ENCODE peak calls at places on chromosome 21, in six cellular contexts. H, E, Z, C, O and V are unnamed samples.

GRCh38 chr21:31316488-31317169 is 27.4 kb downstream of the TIAM1 start:
- DNase-seq in H (no peak), E (no peak), Z (no peak), C (no peak), O (no peak), V (no peak)

GRCh38 chr21:37072239-37072987 is 458 bp downstream of the PIGP start:
- DNase-seq in H (peak), E (peak), Z (no peak), C (no peak), O (no peak), V (peak)

GRCh38 chr21:36917487-36918158 is 48.8 kb downstream of the HLCS start:
- DNase-seq in H (no peak), E (no peak), Z (no peak), C (no peak), O (peak), V (no peak)

GRCh38 chr21:36923270-36923669 is 43.2 kb downstream of the HLCS start:
- DNase-seq in H (no peak), E (no peak), Z (peak), C (no peak), O (no peak), V (no peak)

GRCh38 chr21:33655591-33656221 is 13.4 kb downstream of the ITSN1 start:
- DNase-seq in H (no peak), E (peak), Z (no peak), C (peak), O (no peak), V (no peak)

GRCh38 chr21:44726803-44727202 is 15.4 kb upstream of the TSPEAR start:
- DNase-seq in H (peak), E (no peak), Z (no peak), C (no peak), O (no peak), V (no peak)

GRCh38 chr21:43868461-43868860 is 3.4 kb downstream of the AGPAT3 start:
- DNase-seq in H (no peak), E (no peak), Z (no peak), C (no peak), O (no peak), V (no peak)

GRCh38 chr21:44838951-44839350 is 21.1 kb upstream of the SUMO3 start:
- DNase-seq in H (no peak), E (no peak), Z (no peak), C (no peak), O (no peak), V (no peak)

GRCh38 chr21:33411949-33412430 is 8.8 kb downstream of the IFNGR2 start:
- DNase-seq in H (no peak), E (no peak), Z (no peak), C (no peak), O (no peak), V (peak)

GRCh38 chr21:43881283-43881682 is 16.3 kb downstream of the AGPAT3 start:
- DNase-seq in H (no peak), E (no peak), Z (no peak), C (no peak), O (no peak), V (no peak)

GRCh38 chr21:34027727-34028461 is 45.5 kb upstream of the MRPS6 start:
- DNase-seq in H (no peak), E (no peak), Z (no peak), C (no peak), O (no peak), V (no peak)

GRCh38 chr21:37452222-37452621 is 85.6 kb downstream of the DYRK1A start:
- DNase-seq in H (no peak), E (no peak), Z (peak), C (no peak), O (no peak), V (no peak)

GRCh38 chr21:17779486-17779885 is 39.7 kb downstream of the C21orf91 start:
- DNase-seq in H (no peak), E (no peak), Z (no peak), C (no peak), O (no peak), V (no peak)

GRCh38 chr21:36322083-36322424 is 2.1 kb downstream of the MORC3 start:
- DNase-seq in H (no peak), E (no peak), Z (no peak), C (no peak), O (no peak), V (no peak)

GRCh38 chr21:36297938-36298572 is 21.9 kb upstream of the MORC3 start:
- DNase-seq in H (peak), E (peak), Z (no peak), C (peak), O (no peak), V (peak)

GRCh38 chr21:35932232-35932911 is 128.0 kb downstream of the SETD4 start:
- DNase-seq in H (peak), E (peak), Z (no peak), C (no peak), O (no peak), V (peak)

GRCh38 chr21:18801468-18801867 is 397.9 kb upstream of the TMPRSS15 start:
- DNase-seq in H (no peak), E (no peak), Z (peak), C (no peak), O (no peak), V (no peak)

GRCh38 chr21:32426592-32427051 is 14.1 kb downstream of the EVA1C start:
- DNase-seq in H (no peak), E (no peak), Z (no peak), C (no peak), O (no peak), V (no peak)

GRCh38 chr21:31410763-31411278 is 66.8 kb upstream of the TIAM1 start:
- DNase-seq in H (no peak), E (no peak), Z (no peak), C (no peak), O (no peak), V (no peak)

GRCh38 chr21:34886554-34887385 is 162.3 kb downstream of the RUNX1 start:
- DNase-seq in H (peak), E (peak), Z (peak), C (peak), O (no peak), V (peak)

GRCh38 chr21:35953570-35953969 is 106.8 kb downstream of the SETD4 start:
- DNase-seq in H (no peak), E (no peak), Z (no peak), C (no peak), O (no peak), V (no peak)

GRCh38 chr21:37380349-37381323 is 14.1 kb downstream of the DYRK1A start:
- DNase-seq in H (no peak), E (peak), Z (no peak), C (no peak), O (no peak), V (no peak)

GRCh38 chr21:43810505-43811261 is 21.3 kb downstream of the RRP1 start:
- DNase-seq in H (peak), E (peak), Z (peak), C (peak), O (peak), V (peak)

GRCh38 chr21:36803051-36803709 is 104.3 kb downstream of the SIM2 start:
- DNase-seq in H (no peak), E (no peak), Z (no peak), C (no peak), O (no peak), V (no peak)

GRCh38 chr21:44943005-44943685 is 3.3 kb downstream of the SLX9 start:
- DNase-seq in H (peak), E (no peak), Z (no peak), C (no peak), O (no peak), V (no peak)

GRCh38 chr21:22885079-22885478 is 1886.9 kb downstream of the NCAM2 start:
- DNase-seq in H (no peak), E (no peak), Z (no peak), C (no peak), O (no peak), V (no peak)

GRCh38 chr21:27298465-27298864 is 331.6 kb upstream of the ADAMTS5 start:
- DNase-seq in H (peak), E (no peak), Z (no peak), C (no peak), O (no peak), V (no peak)

GRCh38 chr21:34818663-34819158 is 149.9 kb downstream of the CLIC6 start:
- DNase-seq in H (no peak), E (no peak), Z (no peak), C (no peak), O (no peak), V (no peak)

GRCh38 chr21:37230632-37231246 is 36.4 kb downstream of the VPS26C start:
- DNase-seq in H (no peak), E (no peak), Z (no peak), C (no peak), O (no peak), V (no peak)

GRCh38 chr21:32812035-32812434 is 40.5 kb upstream of the PAXBP1 start:
- DNase-seq in H (no peak), E (no peak), Z (no peak), C (no peak), O (no peak), V (no peak)

GRCh38 chr21:36430841-36431240 is 45.6 kb downstream of the CHAF1B start:
- DNase-seq in H (no peak), E (no peak), Z (no peak), C (no peak), O (no peak), V (no peak)

GRCh38 chr21:28644762-28645161 is 347.9 kb downstream of the LTN1 start:
- DNase-seq in H (no peak), E (no peak), Z (no peak), C (no peak), O (no peak), V (no peak)

GRCh38 chr21:31606081-31606874 is 53.2 kb upstream of the SOD1 start:
- DNase-seq in H (no peak), E (no peak), Z (no peak), C (no peak), O (no peak), V (no peak)

GRCh38 chr21:44914176-44914874 is 6.4 kb downstream of the ITGB2 start:
- DNase-seq in H (no peak), E (peak), Z (no peak), C (no peak), O (no peak), V (peak)

DNA sequence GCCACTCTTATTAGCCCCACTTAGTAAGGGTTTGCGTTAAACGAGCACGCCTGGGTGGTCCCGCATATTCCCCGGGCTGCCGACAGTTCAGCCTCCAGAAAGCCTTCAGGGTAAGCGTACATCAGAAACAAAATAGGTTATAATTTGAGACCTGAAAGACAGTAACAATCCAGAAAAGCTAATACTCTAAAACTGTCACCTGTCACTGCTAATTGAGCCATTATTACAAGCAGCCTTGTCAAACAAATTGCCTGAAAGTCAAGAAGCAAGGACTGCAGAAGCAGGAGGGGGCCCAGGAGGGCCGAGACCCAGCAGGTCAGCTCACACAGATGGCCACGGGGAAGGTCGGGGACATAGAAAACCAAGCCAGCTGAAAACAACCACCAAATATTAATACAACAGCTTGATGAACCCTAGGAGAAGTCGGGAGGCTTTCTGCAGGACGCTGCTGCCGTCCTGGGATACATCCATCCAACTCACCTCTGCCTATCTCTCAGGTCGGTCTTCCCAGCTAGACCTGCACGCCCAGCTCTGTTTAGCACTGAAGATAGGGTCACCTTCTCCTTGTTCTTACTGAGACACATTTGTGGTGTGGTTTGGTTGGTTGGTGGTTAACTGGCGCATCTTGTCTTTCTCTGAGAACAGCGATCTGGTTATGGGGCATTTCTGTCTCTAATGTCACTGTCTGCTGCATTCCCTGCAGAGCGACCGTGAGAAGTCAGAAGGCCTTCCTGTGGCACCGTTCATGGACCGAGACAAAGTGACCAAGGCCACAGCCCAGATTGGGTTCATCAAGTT is 110.8 kb downstream of the WDR4 start:
- DNase-seq in H (no peak), E (no peak), Z (no peak), C (no peak), O (no peak), V (no peak)
- TF ChIP-seq EP300 in H (no peak), E (no peak), Z (no peak), C (no peak), O (no peak), V (no peak)

DNA sequence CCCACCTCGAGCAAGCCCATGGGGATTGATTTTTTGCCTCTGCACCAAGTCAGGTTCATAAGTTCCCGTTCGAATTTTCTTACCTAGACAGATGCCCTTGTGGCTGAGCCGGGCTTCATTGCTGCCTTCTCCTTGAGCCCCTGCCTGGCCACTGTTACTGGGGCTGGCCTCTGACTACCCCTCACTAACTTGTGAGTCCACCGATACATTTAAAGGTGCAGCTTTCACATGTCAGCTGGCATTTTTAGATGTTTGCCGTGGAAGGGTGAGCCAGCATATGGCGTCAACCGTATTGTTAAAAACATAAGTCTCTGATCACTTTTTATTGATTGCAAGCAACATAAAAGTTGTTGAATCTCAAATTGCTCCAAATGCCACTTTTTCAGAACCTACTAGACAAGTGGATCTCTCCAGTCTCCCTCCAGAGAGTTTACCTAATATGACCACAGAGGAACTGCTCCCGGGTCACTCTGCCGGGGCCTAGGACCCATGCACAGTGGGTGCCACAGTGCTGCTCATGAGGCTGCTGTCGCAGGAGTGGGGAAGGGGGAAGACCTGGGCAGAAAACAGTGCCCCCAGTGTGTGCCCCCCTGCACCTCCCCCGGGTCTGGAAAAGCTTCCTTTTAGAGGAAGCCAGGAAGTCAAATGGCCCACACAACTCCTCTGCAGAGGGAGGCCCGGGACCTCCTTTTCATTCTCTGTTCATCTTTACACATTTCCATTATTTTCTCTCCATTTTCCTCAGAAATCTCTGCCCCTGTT is 18.8 kb downstream of the MX1 start:
- DNase-seq in H (no peak), E (no peak), Z (no peak), C (no peak), O (no peak), V (peak)
- TF ChIP-seq POLR2AphosphoS5 in H (no peak), E (no peak), Z (no peak), C (no peak), O (no peak), V (no peak)

GRCh38 chr21:15207231-15207630 is 142.4 kb upstream of the NRIP1 start:
- DNase-seq in H (no peak), E (no peak), Z (no peak), C (no peak), O (no peak), V (no peak)
- TF ChIP-seq CTCF in H (no peak), E (no peak), Z (no peak), C (no peak), O (no peak), V (no peak)

GRCh38 chr21:25980710-25981109 is 189.9 kb downstream of the APP start:
- DNase-seq in H (no peak), E (no peak), Z (no peak), C (no peak), O (no peak), V (no peak)
- TF ChIP-seq EP300 in H (no peak), E (no peak), Z (no peak), C (no peak), O (no peak), V (no peak)

DNA sequence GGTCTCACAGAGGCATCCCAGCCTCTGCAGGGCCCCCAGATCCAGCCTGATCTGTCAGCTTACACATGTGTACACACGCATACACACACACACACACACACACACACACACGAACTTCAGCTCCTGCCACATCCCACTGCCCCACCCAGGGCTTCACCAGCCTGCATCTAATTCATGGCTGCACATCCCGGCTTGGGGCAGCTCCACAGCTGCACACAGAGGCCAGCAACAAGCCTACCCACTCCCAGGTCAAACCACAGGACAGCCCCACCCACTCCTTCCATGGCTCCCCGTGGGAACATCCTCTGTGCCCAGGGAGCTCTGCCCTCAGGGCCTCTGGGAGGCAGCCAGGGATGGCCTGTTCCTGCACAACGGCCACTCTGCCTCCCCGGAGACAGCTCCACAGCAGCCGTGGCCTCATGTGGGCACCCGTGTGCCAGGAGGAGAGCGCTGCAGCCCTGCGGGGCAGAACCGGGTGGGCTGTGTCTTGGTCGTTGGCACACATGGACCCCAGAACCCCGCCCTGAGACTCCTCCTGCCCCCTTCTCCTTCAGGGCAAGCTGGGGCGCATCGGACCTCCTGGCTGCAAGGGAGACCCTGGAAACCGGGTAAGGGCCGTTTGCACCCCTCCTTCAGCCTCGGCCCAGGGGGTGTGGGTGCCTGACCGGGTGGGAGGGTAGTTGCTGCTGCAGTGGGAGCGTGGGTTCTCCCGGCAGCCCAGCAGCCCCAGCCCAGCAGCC is 19.1 kb downstream of the COL6A2 start:
- DNase-seq in H (peak), E (peak), Z (peak), C (no peak), O (no peak), V (peak)
- TF ChIP-seq POLR2AphosphoS5 in H (no peak), E (no peak), Z (no peak), C (no peak), O (no peak), V (no peak)

GRCh38 chr21:38622081-38622826 is 124.0 kb upstream of the ERG start:
- DNase-seq in H (no peak), E (no peak), Z (no peak), C (no peak), O (no peak), V (no peak)

GRCh38 chr21:38625000-38625399 is 126.7 kb upstream of the ERG start:
- DNase-seq in H (no peak), E (no peak), Z (no peak), C (no peak), O (no peak), V (no peak)

GRCh38 chr21:38621132-38621531 is 122.9 kb upstream of the ERG start:
- DNase-seq in H (no peak), E (no peak), Z (no peak), C (no peak), O (no peak), V (no peak)

GRCh38 chr21:38622827-38623209 is 124.5 kb upstream of the ERG start:
- DNase-seq in H (no peak), E (no peak), Z (no peak), C (no peak), O (no peak), V (no peak)

DNA sequence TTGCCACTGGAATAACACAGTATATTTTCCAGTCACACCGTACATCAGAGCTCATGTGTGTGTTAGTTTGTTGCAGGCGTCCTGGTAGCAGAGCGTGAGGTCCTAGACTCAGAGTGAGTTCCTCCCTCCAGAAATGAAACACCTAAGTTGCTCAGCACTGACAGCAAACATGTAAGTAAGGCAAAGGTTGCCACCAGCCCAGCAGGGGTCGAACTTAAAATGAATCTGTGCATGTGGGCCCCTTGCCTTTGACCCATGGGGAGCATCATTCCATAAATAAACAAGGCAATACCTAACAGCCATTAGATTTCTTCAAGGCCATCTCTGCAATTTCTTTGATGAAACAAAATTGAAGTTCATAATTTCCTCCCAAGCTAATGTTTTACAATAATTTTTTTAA is 125.3 kb upstream of the ERG start:
- DNase-seq in H (no peak), E (no peak), Z (no peak), C (no peak), O (no peak), V (no peak)
- TF ChIP-seq CTCF in H (no peak), E (no peak), Z (no peak), C (no peak), O (no peak), V (no peak)